ENCODE peak calls at places on chromosomes 7 and 10, in four cellular contexts. P, U, K and S are unnamed samples.

GRCh38 chr7:123663200-123663599 is 7.5 kb downstream of the LMOD2 start:
- DNase-seq in P (no peak), U (no peak), K (no peak), S (no peak)

GRCh38 chr7:68158686-68159255 is 1162.1 kb downstream of the TYW1 start:
- DNase-seq in P (no peak), U (no peak), K (no peak), S (no peak)

GRCh38 chr10:30606313-30606712 is 23.2 kb downstream of the LYZL2 start:
- DNase-seq in P (no peak), U (no peak), K (peak; percentile 67), S (no peak)

GRCh38 chr7:12257582-12257981 is 46.5 kb downstream of the TMEM106B start:
- DNase-seq in P (no peak), U (no peak), K (no peak), S (no peak)

GRCh38 chr10:45580371-45580770 is 92.2 kb downstream of the ZFAND4 start:
- DNase-seq in P (no peak), U (no peak), K (no peak), S (no peak)

GRCh38 chr7:35908305-35909223 is 107.7 kb downstream of the SEPTIN7 start:
- DNase-seq in P (no peak), U (no peak), K (no peak), S (peak; percentile 4)

GRCh38 chr7:158264881-158265742 is 322.5 kb downstream of the PTPRN2 start:
- DNase-seq in P (no peak), U (no peak), K (no peak), S (no peak)

GRCh38 chr7:141295367-141295895 is 221.6 kb downstream of the TMEM178B start:
- DNase-seq in P (no peak), U (no peak), K (no peak), S (no peak)

GRCh38 chr7:33459340-33459751 is 330.0 kb downstream of the BBS9 start:
- DNase-seq in P (no peak), U (peak; percentile 20), K (no peak), S (peak; percentile 30)

GRCh38 chr7:120160166-120160565 is 112.8 kb upstream of the KCND2 start:
- DNase-seq in P (no peak), U (no peak), K (no peak), S (no peak)

GRCh38 chr10:34288634-34289033 is 526.5 kb downstream of the PARD3 start:
- DNase-seq in P (no peak), U (no peak), K (no peak), S (no peak)

GRCh38 chr10:129961274-129961839 is 2.7 kb downstream of the EBF3 start:
- DNase-seq in P (no peak), U (no peak), K (no peak), S (no peak)

GRCh38 chr7:33494473-33494872 is 365.1 kb downstream of the BBS9 start:
- DNase-seq in P (no peak), U (no peak), K (no peak), S (peak; percentile 7)

GRCh38 chr7:71633571-71634008 is 501.6 kb downstream of the GALNT17 start:
- DNase-seq in P (no peak), U (no peak), K (no peak), S (peak; percentile 47)

GRCh38 chr7:32582036-32582435 is 86.7 kb downstream of the AVL9 start:
- DNase-seq in P (no peak), U (no peak), K (no peak), S (no peak)

GRCh38 chr10:117768333-117769045 is 225.9 kb downstream of the EMX2 start:
- DNase-seq in P (no peak), U (no peak), K (no peak), S (no peak)

GRCh38 chr10:65611592-65611991 is 1314.2 kb upstream of the LRRTM3 start:
- DNase-seq in P (no peak), U (no peak), K (no peak), S (no peak)

GRCh38 chr7:51344406-51344805 is 27.8 kb upstream of the COBL start:
- DNase-seq in P (no peak), U (no peak), K (peak; percentile 58), S (no peak)

GRCh38 chr7:54985405-54986360 is 33.1 kb upstream of the EGFR start:
- DNase-seq in P (no peak), U (no peak), K (no peak), S (no peak)

GRCh38 chr10:123236122-123236521 is 81.9 kb downstream of the BUB3 start:
- DNase-seq in P (no peak), U (peak; percentile 31), K (no peak), S (peak; percentile 23)

GRCh38 chr7:7969306-7970112 is 913 bp downstream of the GLCCI1 start:
- DNase-seq in P (peak; percentile 74), U (peak; percentile 64), K (peak; percentile 39), S (peak; percentile 62)

GRCh38 chr10:60731134-60731883 is 47.0 kb upstream of the CDK1 start:
- DNase-seq in P (no peak), U (no peak), K (no peak), S (peak; percentile 22)
- H3K27me3 ChIP-seq in P (no peaks in the 10 kb centered on the region), U (no peaks in the 10 kb centered on the region), K (peaks cover 18% of the 10 kb centered on the region), S (peaks cover 11% of the 10 kb centered on the region)

GRCh38 chr10:119120875-119121274 is 17.0 kb downstream of the DENND10 start:
- DNase-seq in P (no peak), U (no peak), K (no peak), S (no peak)
- H3K36me3 ChIP-seq in P (peaks cover 5% of the 10 kb centered on the region), U (peaks cover 47% of the 10 kb centered on the region), K (peaks cover 29% of the 10 kb centered on the region), S (peaks cover 15% of the 10 kb centered on the region)

GRCh38 chr7:29289156-29290021 is 94.8 kb downstream of the CHN2 start:
- DNase-seq in P (no peak), U (peak; percentile 96), K (no peak), S (no peak)
- H3K4me3 ChIP-seq in P (no peak overlapping the region), U (peak overlapping the region; percentile 5), K (no peak overlapping the region), S (no peak overlapping the region)

GRCh38 chr7:114082567-114082933 is 163.7 kb upstream of the PPP1R3A start:
- DNase-seq in P (no peak), U (no peak), K (no peak), S (no peak)
- H3K27me3 ChIP-seq in P (peaks cover 30% of the 10 kb centered on the region), U (no peaks in the 10 kb centered on the region), K (no peaks in the 10 kb centered on the region), S (peaks cover 56% of the 10 kb centered on the region)

GRCh38 chr10:63206997-63207952 is 74.1 kb downstream of the NRBF2 start:
- DNase-seq in P (no peak), U (no peak), K (no peak), S (no peak)

GRCh38 chr10:63201118-63201517 is 68.0 kb downstream of the NRBF2 start:
- DNase-seq in P (no peak), U (no peak), K (no peak), S (no peak)

GRCh38 chr10:63206576-63206975 is 73.4 kb downstream of the NRBF2 start:
- DNase-seq in P (no peak), U (no peak), K (no peak), S (no peak)

GRCh38 chr10:63208981-63209380 is 75.9 kb downstream of the NRBF2 start:
- DNase-seq in P (no peak), U (no peak), K (no peak), S (no peak)

DNA sequence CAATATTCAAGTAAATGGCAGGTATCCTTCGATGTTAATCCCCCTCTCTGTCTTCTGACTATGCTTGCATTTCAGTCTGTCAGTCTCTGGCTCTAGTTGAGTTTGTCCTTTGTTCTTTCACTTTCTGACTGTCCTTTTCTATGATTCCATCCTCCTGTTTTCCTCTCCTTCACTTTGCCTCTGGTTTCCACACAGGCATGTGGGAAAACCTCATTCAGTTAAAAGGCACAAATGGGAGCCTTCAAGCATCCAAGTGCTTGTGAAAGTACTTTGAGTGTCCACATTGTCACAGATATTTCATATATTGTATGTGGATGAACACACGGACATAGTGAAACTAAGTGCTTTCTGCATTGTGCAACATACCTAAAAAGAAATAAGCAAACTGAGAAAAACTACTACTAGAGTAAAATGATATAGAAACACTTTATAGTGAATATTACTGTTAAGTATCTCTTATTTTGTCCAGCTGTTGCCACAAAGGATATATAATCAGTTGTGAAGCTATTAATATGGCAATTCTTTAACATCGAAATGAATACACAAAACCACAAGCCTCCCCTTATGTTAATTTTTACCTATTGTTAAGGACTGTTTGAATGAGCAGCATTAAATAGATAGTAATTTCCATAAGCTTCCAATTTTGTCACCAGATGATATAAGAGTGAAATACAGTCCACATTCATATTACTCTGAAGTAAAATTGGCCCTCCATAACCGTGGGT is 71.7 kb downstream of the NRBF2 start:
- DNase-seq in P (no peak), U (no peak), K (no peak), S (no peak)
- H3K36me3 ChIP-seq in P (peaks cover 4% of the 10 kb centered on the region), U (peaks cover 67% of the 10 kb centered on the region), K (peaks cover 32% of the 10 kb centered on the region), S (peaks cover 24% of the 10 kb centered on the region)

GRCh38 chr10:78505657-78506056 is 472.0 kb downstream of the RPS24 start:
- DNase-seq in P (no peak), U (no peak), K (no peak), S (no peak)
- H3K4me3 ChIP-seq in P (no peak overlapping the region), U (no peak overlapping the region), K (no peak overlapping the region), S (no peak overlapping the region)

DNA sequence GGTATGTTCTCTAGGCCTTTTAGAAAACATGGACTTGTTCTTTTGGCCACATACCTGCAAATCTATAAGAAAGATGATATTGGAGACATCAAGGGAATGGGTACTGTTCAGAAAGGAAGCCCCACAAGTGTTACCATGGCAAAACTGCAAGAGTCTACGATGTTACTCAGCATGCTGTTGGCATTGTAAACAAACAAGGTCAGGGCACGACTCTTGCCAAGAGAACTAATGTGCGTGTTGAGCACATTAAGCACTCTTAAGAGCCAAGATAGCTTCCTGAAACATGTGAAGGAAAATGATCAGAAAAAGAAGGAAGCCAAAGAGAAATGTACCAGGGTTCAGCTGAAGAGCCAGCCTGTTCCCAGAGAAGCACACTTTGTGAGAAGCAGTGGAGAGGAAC is 37.1 kb downstream of the SDK1 start:
- DNase-seq in P (no peak), U (no peak), K (no peak), S (no peak)
- H3K27me3 ChIP-seq in P (no peaks in the 10 kb centered on the region), U (no peaks in the 10 kb centered on the region), K (no peaks in the 10 kb centered on the region), S (no peaks in the 10 kb centered on the region)

DNA sequence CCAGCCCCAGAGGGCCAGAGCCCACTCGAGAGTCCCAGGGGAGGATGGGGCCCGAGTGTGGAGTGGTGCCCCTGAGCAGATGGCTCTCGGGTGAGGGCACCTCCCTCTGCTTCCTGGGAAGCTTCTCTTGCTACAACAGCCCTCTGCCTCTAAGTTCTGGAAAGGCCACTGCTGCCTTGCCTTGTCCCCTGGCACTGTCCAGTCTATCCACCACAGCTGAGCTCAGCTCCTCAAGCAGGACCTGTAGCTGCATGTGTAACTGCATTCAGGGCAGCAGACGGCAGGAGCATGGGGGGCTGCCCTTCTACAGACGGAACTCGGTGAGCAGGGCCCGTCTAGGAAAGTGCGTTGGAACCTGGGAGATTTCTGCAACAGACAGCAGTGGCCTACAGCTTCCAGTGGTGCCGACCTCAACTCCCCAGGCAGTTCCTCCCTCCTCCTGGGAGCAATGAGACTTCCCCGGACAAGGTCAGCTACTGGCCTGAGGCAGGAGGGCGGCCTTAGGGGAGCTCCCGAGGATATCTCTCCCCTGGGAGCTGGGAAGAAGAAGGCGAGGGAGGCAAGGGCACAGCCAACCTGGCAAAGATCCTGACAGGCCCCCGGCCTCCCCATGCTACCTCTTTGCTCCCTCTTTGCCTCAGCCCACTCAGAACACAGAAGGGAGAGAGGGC is 88.5 kb downstream of the DLG5 start:
- DNase-seq in P (no peak), U (no peak), K (no peak), S (no peak)
- H3K36me3 ChIP-seq in P (no peaks in the 10 kb centered on the region), U (peaks cover 90% of the 10 kb centered on the region), K (peaks cover 19% of the 10 kb centered on the region), S (peaks cover 33% of the 10 kb centered on the region)

GRCh38 chr10:13658864-13659685 is 72.3 kb downstream of the PRPF18 start:
- DNase-seq in P (no peak), U (no peak), K (peak; percentile 59), S (no peak)
- H3K4me3 ChIP-seq in P (no peak overlapping the region), U (no peak overlapping the region), K (no peak overlapping the region), S (no peak overlapping the region)